ENCODE peak calls at places on chromosomes 5 and 9, in eight cellular contexts. A is nephron progenitor cell, Y is T-helper 2 cell, C is non-pigmented ciliary epithelial cell, L is glomerular endothelial cell, S is adrenal gland, U is endothelial cell, P is left cardiac atrium. B is an unnamed sample.

GRCh38 chr5:173670130-173670591 is 53.7 kb upstream of the BOD1 start:
- DNase-seq in A (no peak), Y (no peak), C (no peak), L (no peak), S (no peak), U (no peak), P (no peak), B (peak)

GRCh38 chr5:95615164-95615467 is 4.8 kb upstream of the GPR150 start:
- DNase-seq in A (no peak), Y (no peak), C (no peak), L (no peak), S (no peak), U (no peak), P (no peak), B (no peak)

GRCh38 chr5:62496152-62496551 is 82.5 kb upstream of the LRRC70 start:
- DNase-seq in A (no peak), Y (no peak), C (no peak), L (no peak), S (no peak), U (no peak), P (no peak), B (no peak)

GRCh38 chr5:58040851-58041250 is 419.0 kb downstream of the PLK2 start:
- DNase-seq in A (no peak), Y (no peak), C (no peak), L (no peak), S (no peak), U (no peak), P (no peak), B (no peak)

GRCh38 chr5:134328619-134329018 is 38.4 kb downstream of the CDKL3 start:
- DNase-seq in A (no peak), Y (no peak), C (no peak), L (no peak), S (no peak), U (no peak), P (no peak), B (no peak)

GRCh38 chr9:6218099-6218502 is 2.5 kb downstream of the IL33 start:
- DNase-seq in A (no peak), Y (no peak), C (no peak), L (peak), S (no peak), U (no peak), P (no peak), B (no peak)

GRCh38 chr5:170752257-170753215 is 31.0 kb upstream of the GABRP start:
- DNase-seq in A (no peak), Y (no peak), C (no peak), L (no peak), S (no peak), U (no peak), P (no peak), B (no peak)

GRCh38 chr9:32525506-32525905 is 490 bp downstream of the RIGI start:
- DNase-seq in A (no peak), Y (no peak), C (no peak), L (no peak), S (no peak), U (no peak), P (no peak), B (no peak)

GRCh38 chr9:126672634-126673284 is 59.0 kb downstream of the LMX1B start:
- DNase-seq in A (no peak), Y (no peak), C (no peak), L (no peak), S (no peak), U (no peak), P (no peak), B (no peak)

GRCh38 chr5:39696672-39697398 is 272.1 kb upstream of the DAB2 start:
- DNase-seq in A (no peak), Y (no peak), C (no peak), L (no peak), S (no peak), U (no peak), P (no peak), B (no peak)

GRCh38 chr5:9034671-9035070 is 511.2 kb downstream of the SEMA5A start:
- DNase-seq in A (no peak), Y (no peak), C (peak), L (no peak), S (no peak), U (no peak), P (no peak), B (no peak)

GRCh38 chr9:101398930-101399640 is 434 bp downstream of the ZNF189 start:
- DNase-seq in A (no peak), Y (peak), C (no peak), L (no peak), S (peak), U (no peak), P (no peak), B (no peak)

GRCh38 chr5:87588316-87588715 is 175.6 kb upstream of the CCNH start:
- DNase-seq in A (no peak), Y (no peak), C (no peak), L (no peak), S (no peak), U (no peak), P (no peak), B (no peak)

GRCh38 chr5:573206-573605 is 38.9 kb upstream of the CEP72 start:
- DNase-seq in A (no peak), Y (no peak), C (no peak), L (no peak), S (no peak), U (no peak), P (no peak), B (no peak)

GRCh38 chr9:26682041-26682440 is 210.6 kb downstream of the CAAP1 start:
- DNase-seq in A (no peak), Y (no peak), C (no peak), L (no peak), S (no peak), U (no peak), P (no peak), B (no peak)

GRCh38 chr5:8907168-8907868 is 638.6 kb downstream of the SEMA5A start:
- DNase-seq in A (no peak), Y (no peak), C (peak), L (no peak), S (no peak), U (no peak), P (no peak), B (peak)

GRCh38 chr5:40446910-40447309 is 232.8 kb upstream of the PTGER4 start:
- DNase-seq in A (no peak), Y (no peak), C (peak), L (no peak), S (no peak), U (no peak), P (no peak), B (no peak)

GRCh38 chr5:168234133-168234532 is 57.3 kb upstream of the WWC1 start:
- DNase-seq in A (no peak), Y (no peak), C (no peak), L (no peak), S (no peak), U (no peak), P (no peak), B (no peak)

GRCh38 chr5:60285910-60286309 is 392.4 kb upstream of the PDE4D start:
- DNase-seq in A (no peak), Y (no peak), C (no peak), L (no peak), S (no peak), U (no peak), P (no peak), B (no peak)

GRCh38 chr9:132670359-132670815 is at the start of gene GTF3C4:
- DNase-seq in A (peak), Y (peak), C (no peak), L (no peak), S (peak), U (peak), P (peak), B (no peak)

GRCh38 chr5:76472338-76473336 is 69.6 kb downstream of the IQGAP2 start:
- DNase-seq in A (no peak), Y (no peak), C (no peak), L (no peak), S (no peak), U (no peak), P (no peak), B (no peak)

GRCh38 chr9:70747335-70747734 is 332.9 kb upstream of the KLF9 start:
- DNase-seq in A (no peak), Y (no peak), C (peak), L (no peak), S (no peak), U (no peak), P (no peak), B (peak)

GRCh38 chr9:112472996-112473395 is 13.6 kb upstream of the KIAA1958 start:
- DNase-seq in A (no peak), Y (no peak), C (no peak), L (no peak), S (no peak), U (no peak), P (no peak), B (no peak)

GRCh38 chr5:122656107-122656506 is 118.8 kb upstream of the SNX2 start:
- DNase-seq in A (no peak), Y (no peak), C (no peak), L (no peak), S (no peak), U (no peak), P (no peak), B (no peak)

GRCh38 chr9:68505681-68506409 is 34.8 kb downstream of the TMEM252 start:
- DNase-seq in A (no peak), Y (no peak), C (no peak), L (no peak), S (no peak), U (no peak), P (no peak), B (no peak)

GRCh38 chr5:107668933-107669542 is 1.7 kb downstream of the EFNA5 start:
- DNase-seq in A (peak), Y (no peak), C (no peak), L (no peak), S (no peak), U (peak), P (no peak), B (no peak)

GRCh38 chr9:78127271-78128225 is 95.9 kb upstream of the GNAQ start:
- DNase-seq in A (no peak), Y (no peak), C (no peak), L (no peak), S (no peak), U (no peak), P (no peak), B (no peak)

GRCh38 chr9:112790231-112790774 is 39.7 kb downstream of the SNX30 start:
- DNase-seq in A (no peak), Y (no peak), C (no peak), L (no peak), S (peak), U (no peak), P (no peak), B (no peak)

GRCh38 chr5:89942171-89942570 is 467.4 kb downstream of the CETN3 start:
- DNase-seq in A (no peak), Y (no peak), C (no peak), L (no peak), S (no peak), U (no peak), P (no peak), B (no peak)

GRCh38 chr5:43037929-43038510 is 2.1 kb downstream of the ANXA2R start:
- DNase-seq in A (no peak), Y (no peak), C (no peak), L (peak), S (no peak), U (no peak), P (no peak), B (peak)

GRCh38 chr5:157049605-157050004 is 9.3 kb downstream of the HAVCR1 start:
- DNase-seq in A (no peak), Y (no peak), C (no peak), L (no peak), S (no peak), U (no peak), P (no peak), B (no peak)

GRCh38 chr5:31855527-31855862 is 216.6 kb downstream of the PDZD2 start:
- DNase-seq in A (no peak), Y (no peak), C (no peak), L (no peak), S (no peak), U (no peak), P (no peak), B (no peak)

GRCh38 chr9:91033270-91033669 is 231.7 kb downstream of the SYK start:
- DNase-seq in A (no peak), Y (no peak), C (no peak), L (no peak), S (no peak), U (no peak), P (no peak), B (no peak)

GRCh38 chr5:61319388-61320146 is 12.5 kb upstream of the ZSWIM6 start:
- DNase-seq in A (no peak), Y (no peak), C (no peak), L (no peak), S (no peak), U (no peak), P (no peak), B (no peak)

GRCh38 chr9:93081081-93081529 is 14.9 kb upstream of the CARD19 start:
- DNase-seq in A (no peak), Y (no peak), C (no peak), L (no peak), S (no peak), U (no peak), P (no peak), B (no peak)

GRCh38 chr5:177355868-177356168 is 1.9 kb upstream of the RGS14 start:
- DNase-seq in A (no peak), Y (no peak), C (no peak), L (no peak), S (no peak), U (no peak), P (no peak), B (no peak)

GRCh38 chr5:37717613-37718431 is 122.0 kb downstream of the GDNF start:
- DNase-seq in A (peak), Y (no peak), C (no peak), L (peak), S (peak), U (peak), P (peak), B (no peak)

GRCh38 chr9:69758981-69759477 is 782 bp downstream of the PTAR1 start:
- DNase-seq in A (no peak), Y (no peak), C (no peak), L (peak), S (no peak), U (no peak), P (no peak), B (no peak)

GRCh38 chr5:169442354-169443248 is 141.0 kb upstream of the SPDL1 start:
- DNase-seq in A (no peak), Y (no peak), C (no peak), L (no peak), S (no peak), U (no peak), P (peak), B (no peak)